ENCODE peak calls at places on chromosomes 3 and 15, in four cellular contexts. G, J, L and X are unnamed samples. For H3K36me3, the result is how much of the 10 kb centered on the place peaks cover.

GRCh38 chr3:82773207-82773606 is 1011.8 kb upstream of the GBE1 start:
- DNase-seq in J (no peak), L (no peak), G (no peak), X (no peak)

GRCh38 chr3:190345027-190345821 is 23.0 kb upstream of the CLDN1 start:
- DNase-seq in J (no peak), G (no peak), L (peak), X (no peak)

GRCh38 chr15:99009741-99010370 is 2.3 kb upstream of the PGPEP1L start:
- DNase-seq in G (no peak), L (no peak), J (no peak), X (no peak)

GRCh38 chr3:124567168-124567567 is 163.1 kb upstream of the UMPS start:
- DNase-seq in L (no peak), G (no peak), J (no peak), X (no peak)

GRCh38 chr3:140180603-140181002 is 245.6 kb downstream of the CLSTN2 start:
- DNase-seq in J (no peak), G (no peak), L (no peak), X (no peak)

GRCh38 chr15:81334768-81335447 is 11.0 kb upstream of the STARD5 start:
- DNase-seq in J (no peak), L (no peak), G (no peak), X (no peak)

GRCh38 chr15:59437473-59437776 is 561 bp upstream of the FAM81A start:
- DNase-seq in G (no peak), J (no peak), L (peak), X (no peak)

GRCh38 chr15:73560501-73561117 is 72.6 kb downstream of the NPTN start:
- DNase-seq in J (no peak), G (no peak), L (peak), X (peak)

GRCh38 chr15:96067677-96068076 is 262.8 kb upstream of the NR2F2 start:
- DNase-seq in G (no peak), J (no peak), L (no peak), X (no peak)

GRCh38 chr15:72197460-72198409 is at the start of gene GRAMD2A:
- DNase-seq in J (no peak), L (peak), G (no peak), X (no peak)

GRCh38 chr3:27632431-27633223 is 89.5 kb downstream of the EOMES start:
- DNase-seq in L (peak), J (peak), G (peak), X (peak)

GRCh38 chr3:160474416-160474838 is 24.8 kb upstream of the TRIM59 start:
- DNase-seq in L (no peak), G (no peak), J (no peak), X (no peak)

GRCh38 chr15:76310470-76311070 is 699 bp downstream of the ETFA start:
- DNase-seq in G (no peak), J (peak), L (no peak), X (no peak)

GRCh38 chr15:34365073-34365825 is 1.7 kb downstream of the LPCAT4 start:
- DNase-seq in G (peak), J (no peak), L (peak), X (no peak)

GRCh38 chr15:34364041-34364440 is 3.0 kb downstream of the LPCAT4 start:
- DNase-seq in G (no peak), L (no peak), J (no peak), X (no peak)

GRCh38 chr15:34366271-34367043 is 539 bp downstream of the LPCAT4 start:
- DNase-seq in J (peak), L (peak), G (peak), X (peak)

GRCh38 chr15:34367128-34368081 is at the start of gene LPCAT4:
- DNase-seq in L (peak), J (peak), G (peak), X (peak)

DNA sequence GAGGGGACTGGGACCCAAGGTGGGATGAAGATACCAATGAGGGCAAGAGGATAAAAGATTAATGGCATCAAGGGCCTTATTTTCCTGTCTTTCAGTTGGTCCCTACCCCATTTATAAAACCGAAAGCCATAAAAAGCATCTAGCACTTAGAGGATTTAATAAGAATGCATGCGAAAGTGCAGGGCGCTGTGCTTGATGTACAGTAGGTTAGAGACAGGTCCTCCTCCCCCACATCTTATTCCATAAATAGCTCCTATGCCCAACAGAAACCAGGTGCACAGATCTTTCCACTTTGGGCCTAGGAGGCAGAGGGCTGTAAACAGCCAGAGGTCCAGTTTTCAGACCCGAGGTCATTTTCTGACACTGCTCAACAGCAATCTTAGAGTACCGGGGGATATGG is 1.2 kb downstream of the LPCAT4 start:
- DNase-seq in J (no peak), G (no peak), L (no peak), X (no peak)
- H3K27ac ChIP-seq in J (peak), G (peak), L (no peak), X (peak)

GRCh38 chr15:88911766-88912118 is 1.4 kb downstream of the MFGE8 start:
- DNase-seq in G (no peak), L (peak), J (no peak), X (no peak)

GRCh38 chr15:88908697-88909621 is 4.2 kb downstream of the MFGE8 start:
- DNase-seq in L (no peak), J (no peak), G (no peak), X (no peak)

GRCh38 chr15:88908123-88908522 is 5.1 kb downstream of the MFGE8 start:
- DNase-seq in J (no peak), L (no peak), G (no peak), X (no peak)

GRCh38 chr15:88912500-88912921 is 668 bp downstream of the MFGE8 start:
- DNase-seq in G (no peak), L (peak), J (no peak), X (no peak)

GRCh38 chr15:88909956-88910831 is 3.0 kb downstream of the MFGE8 start:
- DNase-seq in L (no peak), J (no peak), G (no peak), X (no peak)
- H3K36me3 ChIP-seq in L (under half), J (under half), G (under half), X (under half)

DNA sequence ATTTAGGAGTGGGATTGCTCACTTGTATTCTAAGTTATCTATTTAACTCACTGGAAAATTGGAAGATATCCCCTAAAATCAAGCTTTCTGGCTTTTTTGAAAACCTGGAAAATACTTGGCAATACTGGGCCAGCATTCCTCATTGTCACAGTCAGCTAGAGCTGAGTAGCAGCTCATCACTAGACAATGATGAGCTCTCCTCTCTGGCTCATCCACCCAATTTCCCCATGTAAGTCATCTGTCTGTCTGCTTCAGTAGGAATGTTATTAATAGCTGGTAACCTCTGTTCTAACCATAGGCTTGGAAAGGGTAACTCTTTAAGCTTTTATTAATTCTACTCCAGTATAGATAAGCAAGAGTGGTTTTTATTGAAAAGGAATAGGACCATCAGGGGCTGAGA is 39.7 kb upstream of the PIK3R4 start:
- DNase-seq in J (no peak), L (no peak), G (no peak), X (no peak)
- H3K27ac ChIP-seq in J (no peak), L (no peak), G (no peak), X (no peak)

DNA sequence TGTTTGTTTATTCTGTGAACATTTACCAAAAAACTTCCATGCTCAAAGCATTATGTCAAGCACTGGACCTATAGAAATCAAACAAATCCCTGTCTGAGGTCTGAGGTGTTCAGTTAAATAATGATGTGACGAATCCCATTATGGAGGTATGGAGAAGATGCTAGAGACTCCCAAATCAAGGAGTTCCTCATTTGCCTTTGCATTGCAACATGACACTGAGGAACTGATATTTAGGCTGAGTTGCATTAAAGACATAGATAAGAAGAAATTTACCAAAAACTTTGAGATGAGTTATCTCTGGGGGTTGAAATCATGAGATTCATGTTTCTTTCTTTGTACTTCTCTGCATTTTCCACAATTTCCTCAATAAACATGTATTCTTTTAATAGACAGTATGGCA is 16.0 kb downstream of the CD200 start:
- DNase-seq in G (no peak), J (no peak), L (no peak), X (no peak)
- H3K36me3 ChIP-seq in G (under half), J (under half), L (under half), X (under half)

GRCh38 chr15:70491641-70492040 is 271.7 kb downstream of the UACA start:
- DNase-seq in J (no peak), L (no peak), G (no peak), X (no peak)
- H3K27ac ChIP-seq in J (no peak), L (no peak), G (no peak), X (no peak)

GRCh38 chr15:52672661-52673060 is 6.5 kb downstream of the ATOSA start:
- DNase-seq in L (no peak), J (no peak), G (no peak), X (no peak)
- H3K36me3 ChIP-seq in L (under half), J (half or more), G (under half), X (under half)

DNA sequence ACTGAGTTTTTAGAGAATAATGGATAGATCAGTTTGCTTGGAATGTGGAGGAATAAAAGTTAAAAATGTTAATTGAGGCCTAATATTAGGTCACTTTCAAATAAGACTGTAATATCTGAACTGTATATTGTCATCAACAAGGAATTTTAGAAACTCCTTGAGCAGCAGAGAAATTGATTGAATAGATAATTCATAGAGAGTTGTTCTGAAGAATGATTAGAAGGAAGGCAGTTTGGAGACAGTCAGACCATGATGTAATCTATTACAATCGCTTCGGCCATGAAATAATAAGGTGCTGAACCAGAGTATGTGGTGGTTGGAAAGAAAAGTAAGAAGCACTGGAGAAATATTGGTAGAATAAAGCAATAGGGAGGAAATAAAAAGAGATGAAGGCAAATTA is 15.7 kb downstream of the ECT2 start:
- DNase-seq in L (no peak), J (no peak), G (no peak), X (no peak)
- H3K27ac ChIP-seq in L (no peak), J (no peak), G (no peak), X (no peak)

GRCh38 chr3:157142315-157142714 is 17.6 kb downstream of the CCNL1 start:
- DNase-seq in L (no peak), J (no peak), G (no peak), X (no peak)
- H3K36me3 ChIP-seq in L (under half), J (half or more), G (under half), X (under half)

DNA sequence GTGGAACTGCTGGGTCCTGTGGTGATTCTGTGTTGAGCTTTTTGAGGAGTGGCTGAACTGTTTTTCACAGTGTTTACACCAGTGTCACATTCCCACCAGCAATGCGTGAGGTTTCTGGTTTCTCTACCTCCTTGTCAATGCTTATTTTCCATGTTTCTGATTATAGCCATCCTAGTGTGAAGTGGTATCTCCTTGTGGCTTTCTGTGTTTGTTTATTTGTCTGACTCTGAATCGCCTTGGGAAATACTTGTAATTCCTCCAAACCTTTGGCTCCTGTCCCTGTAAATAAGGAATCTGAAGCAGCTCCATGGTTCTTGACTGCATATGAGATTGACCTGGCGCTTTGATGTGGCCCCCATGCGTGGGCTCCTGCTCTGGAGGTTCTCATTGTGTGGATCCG is 20.6 kb downstream of the FAN1 start:
- DNase-seq in J (no peak), G (no peak), L (no peak), X (no peak)
- H3K27ac ChIP-seq in J (no peak), G (no peak), L (peak), X (no peak)

DNA sequence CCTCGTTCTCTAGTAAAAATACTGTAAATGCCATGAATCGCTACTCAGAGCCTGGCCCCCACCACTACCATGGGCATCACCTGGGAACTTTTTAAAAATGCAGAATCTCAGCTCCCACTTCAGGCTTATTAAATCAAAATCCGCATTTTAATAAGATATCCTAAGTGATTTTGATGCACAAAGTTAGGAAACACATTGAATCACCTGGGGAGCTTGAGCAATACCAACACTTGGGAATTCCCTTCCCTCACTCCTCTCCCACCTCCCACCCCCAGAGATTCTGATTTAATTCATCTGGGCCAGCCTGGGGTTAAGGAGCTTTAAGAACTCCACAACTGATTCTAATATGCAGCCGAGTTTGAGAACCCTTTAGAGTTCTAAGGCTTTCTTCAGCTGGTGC is 26.8 kb downstream of the RLBP1 start:
- DNase-seq in G (no peak), L (no peak), J (no peak), X (no peak)
- H3K36me3 ChIP-seq in G (under half), L (under half), J (half or more), X (half or more)